ENCODE peak calls at places on chromosomes 1 and 21, in seven cellular contexts. W is CD4-positive, alpha-beta memory T cell; G is GM23338; H is hepatocyte; I is sigmoid colon; E is colonic mucosa; T is IMR-90. U is an unnamed sample.

GRCh38 chr1:167666416-167666815 is 36.4 kb downstream of the RCSD1 start:
- DNase-seq in W (no peak), G (no peak), H (no peak), I (no peak), E (no peak), T (peak; percentile 45), U (no peak)

GRCh38 chr1:243950166-243950565 is 100.1 kb upstream of the AKT3 start:
- DNase-seq in W (no peak), G (no peak), H (peak; percentile 27), I (no peak), E (no peak), T (peak; percentile 94), U (no peak)

GRCh38 chr1:113692342-113692741 is 66.9 kb downstream of the PHTF1 start:
- DNase-seq in W (no peak), G (no peak), H (no peak), I (no peak), E (no peak), T (no peak), U (no peak)

GRCh38 chr1:74412244-74412643 is 100.2 kb downstream of the LRRC53 start:
- DNase-seq in W (no peak), G (peak; percentile 52), H (no peak), I (no peak), E (no peak), T (peak; percentile 20), U (no peak)

GRCh38 chr21:41817877-41818855 is 51.3 kb upstream of the RIPK4 start:
- DNase-seq in W (no peak), G (no peak), H (no peak), I (peak; percentile 49), E (no peak), T (no peak), U (peak; percentile 41)

GRCh38 chr1:5834477-5835178 is 157.6 kb downstream of the NPHP4 start:
- DNase-seq in W (no peak), G (no peak), H (no peak), I (no peak), E (no peak), T (no peak), U (no peak)

GRCh38 chr21:33658919-33659318 is 16.6 kb downstream of the ITSN1 start:
- DNase-seq in W (no peak), G (no peak), H (no peak), I (no peak), E (no peak), T (no peak), U (no peak)

GRCh38 chr1:83999316-83999819 is 436 bp upstream of the TTLL7 start:
- DNase-seq in W (no peak), G (peak; percentile 88), H (peak; percentile 80), I (peak; percentile 81), E (peak; percentile 82), T (peak; percentile 69), U (peak; percentile 85)

GRCh38 chr1:244212792-244213475 is 161.9 kb downstream of the ZBTB18 start:
- DNase-seq in W (no peak), G (no peak), H (no peak), I (no peak), E (no peak), T (no peak), U (no peak)

GRCh38 chr21:39705849-39706248 is 39.1 kb upstream of the IGSF5 start:
- DNase-seq in W (no peak), G (no peak), H (no peak), I (no peak), E (no peak), T (peak; percentile 12), U (no peak)

GRCh38 chr1:54153548-54154439 is 994 bp upstream of the CDCP2 start:
- DNase-seq in W (no peak), G (peak; percentile 64), H (peak; percentile 76), I (peak; percentile 80), E (peak; percentile 79), T (peak; percentile 65), U (peak; percentile 47)

GRCh38 chr1:58773406-58773840 is 10.4 kb downstream of the JUN start:
- DNase-seq in W (no peak), G (no peak), H (peak; percentile 20), I (peak; percentile 80), E (peak; percentile 42), T (peak; percentile 84), U (peak; percentile 67)

GRCh38 chr1:69568435-69569280 is 936 bp downstream of the LRRC7 start:
- DNase-seq in W (no peak), G (peak; percentile 37), H (no peak), I (no peak), E (no peak), T (no peak), U (no peak)

GRCh38 chr1:153560241-153560640 is 5.4 kb downstream of the S100A2 start:
- DNase-seq in W (no peak), G (no peak), H (no peak), I (no peak), E (no peak), T (no peak), U (no peak)

DNA sequence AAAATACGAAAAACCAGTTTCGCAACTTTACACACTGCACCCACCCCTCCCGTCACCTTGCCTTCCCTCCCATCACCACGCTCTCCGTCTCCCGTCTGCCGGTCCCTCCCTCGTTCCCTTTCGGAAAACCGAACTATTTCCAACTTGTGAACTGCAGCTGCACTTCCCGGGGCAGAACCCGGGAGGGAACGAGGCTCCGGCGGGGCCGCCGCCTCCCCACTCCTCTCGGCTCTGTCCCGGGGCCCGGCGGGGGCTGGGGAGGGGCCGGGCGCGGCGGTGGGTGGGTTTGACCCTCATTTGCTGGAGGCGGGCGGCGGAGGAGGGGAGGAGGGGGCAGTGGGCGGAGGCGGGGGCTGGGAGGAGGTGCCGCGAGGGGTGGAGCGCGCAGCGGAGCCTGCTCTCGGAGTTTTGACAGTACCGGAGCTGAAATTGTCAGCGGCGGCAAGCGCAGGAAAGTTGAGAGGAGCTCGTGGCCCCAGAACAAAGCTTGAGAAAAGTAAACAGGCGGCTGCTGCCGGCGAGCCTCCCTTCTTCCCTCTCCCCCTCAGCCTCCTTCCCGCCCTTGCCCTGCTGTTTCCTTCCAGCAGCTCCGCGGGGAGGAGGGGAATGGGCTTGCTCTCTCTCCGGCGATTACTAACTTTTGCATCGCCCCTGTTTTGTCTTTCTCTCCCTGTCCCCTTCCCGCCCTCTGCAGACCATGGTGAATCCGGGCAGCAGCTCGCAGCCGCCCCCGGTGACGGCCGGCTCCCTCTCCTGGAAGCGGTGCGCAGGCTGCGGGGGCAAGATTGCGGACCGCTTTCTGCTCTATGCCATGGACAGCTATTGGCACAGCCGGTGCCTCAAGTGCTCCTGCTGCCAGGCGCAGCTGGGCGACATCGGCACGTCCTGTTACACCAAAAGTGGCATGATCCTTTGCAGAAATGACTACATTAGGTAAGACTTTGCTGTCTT is 2.9 kb downstream of the LMO4 start:
- DNase-seq in W (peak; percentile 60), G (peak; percentile 94), H (peak; percentile 87), I (peak; percentile 90), E (peak; percentile 89), T (peak; percentile 60), U (peak; percentile 95)
- H3K4me1 ChIP-seq in W (peaks cover 56% of the 10 kb centered on the region), G (peaks cover 45% of the 10 kb centered on the region), H (peaks cover 11% of the 10 kb centered on the region), I (peaks cover 48% of the 10 kb centered on the region), E (peaks cover 15% of the 10 kb centered on the region), T (peaks cover 11% of the 10 kb centered on the region), U (peaks cover 56% of the 10 kb centered on the region)

GRCh38 chr1:228376262-228376628 is 30.4 kb downstream of the TRIM11 start:
- DNase-seq in W (no peak), G (no peak), H (no peak), I (no peak), E (no peak), T (no peak), U (no peak)
- H3K27ac ChIP-seq in W (no peak overlapping the region), G (no peak overlapping the region), H (no peak overlapping the region), I (no peak overlapping the region), E (no peak overlapping the region), T (no peak overlapping the region), U (no peak overlapping the region)

DNA sequence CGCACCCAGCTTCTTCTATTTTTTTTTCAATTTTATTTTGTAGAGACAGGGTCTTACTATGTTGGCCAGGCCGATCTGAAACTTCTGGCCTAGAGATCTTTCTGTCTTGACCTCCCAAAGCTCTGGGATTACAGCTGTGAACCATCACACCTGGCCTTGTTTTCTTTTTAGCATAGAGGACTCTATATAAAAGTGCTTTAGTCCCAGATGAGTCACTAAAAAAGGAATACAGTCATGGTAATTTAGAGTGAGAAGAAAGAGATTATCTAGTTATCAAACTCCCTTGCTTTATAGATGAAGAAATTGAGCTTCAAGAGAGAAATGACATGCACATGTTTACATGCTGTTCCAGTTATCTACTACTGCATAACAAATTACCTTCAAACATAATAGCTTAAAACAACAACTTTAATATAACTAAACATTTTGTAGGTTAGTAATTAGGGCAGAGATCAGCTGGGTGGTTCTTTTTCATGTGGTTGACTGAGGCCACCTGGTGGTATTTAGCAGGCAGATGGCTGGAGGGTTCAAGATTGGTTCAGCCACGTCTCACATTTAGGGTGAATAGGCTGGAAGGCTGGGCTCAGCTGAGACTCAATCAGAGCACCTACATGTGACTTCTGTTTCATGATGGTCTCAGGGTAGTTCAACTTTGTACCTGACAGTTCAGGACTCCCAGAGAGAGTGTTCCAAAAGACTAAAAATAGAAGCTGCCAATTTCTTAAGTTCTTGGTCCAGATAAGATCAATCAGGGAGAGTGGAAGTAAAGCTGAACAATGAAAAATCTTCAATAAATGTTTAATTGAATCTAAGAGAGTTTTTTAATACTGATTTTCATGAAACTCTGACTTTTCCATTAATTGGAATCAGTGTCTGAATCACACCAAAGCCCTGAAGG is 16.9 kb upstream of the MTF2 start:
- DNase-seq in W (peak; percentile 49), G (peak; percentile 81), H (peak; percentile 63), I (no peak), E (peak; percentile 42), T (peak; percentile 36), U (no peak)
- H3K4me3 ChIP-seq in W (no peak overlapping the region), G (no peak overlapping the region), H (no peak overlapping the region), I (no peak overlapping the region), E (no peak overlapping the region), T (no peak overlapping the region), U (no peak overlapping the region)

DNA sequence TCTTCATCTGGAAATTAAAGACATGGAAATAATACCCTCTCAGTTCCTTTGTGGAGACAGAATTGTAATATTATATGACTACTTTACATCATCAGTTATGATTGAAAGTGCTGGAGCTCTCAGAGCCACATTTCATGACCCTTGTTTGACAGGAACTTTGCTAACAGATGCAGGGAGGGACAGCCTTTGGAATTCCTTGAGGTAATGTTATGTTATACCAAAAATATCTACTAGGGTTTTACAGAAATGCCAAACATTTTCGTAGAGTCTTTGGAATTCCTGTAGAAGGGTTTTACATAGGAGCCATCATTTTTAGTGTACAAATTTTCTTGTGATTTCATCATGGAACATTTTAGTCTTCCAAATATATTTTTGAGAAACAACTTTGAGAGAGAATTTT is 57.4 kb upstream of the ADAMTS5 start:
- DNase-seq in W (no peak), G (no peak), H (no peak), I (no peak), E (no peak), T (peak; percentile 71), U (no peak)
- H3K4me1 ChIP-seq in W (no peaks in the 10 kb centered on the region), G (peaks cover 32% of the 10 kb centered on the region), H (no peaks in the 10 kb centered on the region), I (no peaks in the 10 kb centered on the region), E (no peaks in the 10 kb centered on the region), T (peaks cover 2% of the 10 kb centered on the region), U (no peaks in the 10 kb centered on the region)

DNA sequence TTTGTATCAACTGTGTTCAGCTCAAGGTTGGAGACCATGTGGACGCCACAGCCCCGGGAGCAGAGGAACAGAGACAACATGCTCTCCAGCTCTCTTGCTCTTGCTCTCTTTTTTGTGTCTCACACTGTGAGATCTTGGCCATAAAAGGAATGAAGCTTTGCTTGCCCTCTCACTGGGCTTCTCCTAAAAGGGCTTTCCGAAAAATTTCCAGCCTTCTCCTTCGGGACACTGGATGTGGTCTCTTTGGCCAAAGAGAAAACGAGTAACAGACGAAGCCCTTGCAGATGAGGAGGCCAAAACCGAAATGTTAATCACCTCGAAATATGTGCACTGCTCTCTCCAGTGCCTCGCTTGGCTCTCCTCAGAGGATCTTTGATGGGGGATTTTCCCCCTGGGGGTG is 68.5 kb upstream of the ANGPTL1 start:
- DNase-seq in W (no peak), G (no peak), H (no peak), I (no peak), E (no peak), T (no peak), U (no peak)
- H3K27ac ChIP-seq in W (no peak overlapping the region), G (no peak overlapping the region), H (peak overlapping the region; percentile 63), I (peak overlapping the region; percentile 92), E (peak overlapping the region; percentile 28), T (no peak overlapping the region), U (no peak overlapping the region)

GRCh38 chr1:39268906-39269305 is 64.4 kb downstream of the MACF1 start:
- DNase-seq in W (no peak), G (peak; percentile 84), H (peak; percentile 20), I (no peak), E (no peak), T (peak; percentile 13), U (no peak)
- H3K4me3 ChIP-seq in W (no peak overlapping the region), G (peak overlapping the region; percentile 43), H (no peak overlapping the region), I (peak overlapping the region; percentile 44), E (no peak overlapping the region), T (no peak overlapping the region), U (no peak overlapping the region)

U was measured in spleen.